ENCODE peak calls at places on chromosomes 12 and 14, in ten cellular contexts. One of them, this sample, is unnamed.

GRCh38 chr12:84313326-84313675 is 599.3 kb downstream of the SLC6A15 start:
- DNase-seq in CD8-positive, alpha-beta memory T cell: no peak
- DNase-seq in non-pigmented ciliary epithelial cell: no peak
- DNase-seq in MV-4-11: no peak
- DNase-seq in foreskin melanocyte: no peak
- DNase-seq in osteoblast: no peak
- DNase-seq in HT1080: no peak
- DNase-seq in activated effector memory CD4-positive, alpha-beta T cell treated with Interleukin-2 at 50 U/mL for 16 hours: no peak
- DNase-seq in BE2C: no peak
- DNase-seq in HFFc6: no peak
- DNase-seq in this sample: no peak

GRCh38 chr12:19239046-19239445 is 109.5 kb downstream of the PLEKHA5 start:
- DNase-seq in BE2C: no peak
- DNase-seq in non-pigmented ciliary epithelial cell: no peak
- DNase-seq in CD8-positive, alpha-beta memory T cell: no peak
- DNase-seq in HFFc6: no peak
- DNase-seq in HT1080: no peak
- DNase-seq in osteoblast: no peak
- DNase-seq in foreskin melanocyte: no peak
- DNase-seq in MV-4-11: no peak
- DNase-seq in activated effector memory CD4-positive, alpha-beta T cell treated with Interleukin-2 at 50 U/mL for 16 hours: no peak
- DNase-seq in this sample: no peak

GRCh38 chr14:94571950-94572349 is 9.3 kb upstream of the SERPINA5 start:
- DNase-seq in HT1080: peak; percentile 30
- DNase-seq in non-pigmented ciliary epithelial cell: no peak
- DNase-seq in HFFc6: no peak
- DNase-seq in foreskin melanocyte: no peak
- DNase-seq in activated effector memory CD4-positive, alpha-beta T cell treated with Interleukin-2 at 50 U/mL for 16 hours: no peak
- DNase-seq in osteoblast: peak; percentile 89
- DNase-seq in MV-4-11: no peak
- DNase-seq in CD8-positive, alpha-beta memory T cell: no peak
- DNase-seq in BE2C: no peak
- DNase-seq in this sample: peak; percentile 23

GRCh38 chr12:122126713-122127597 is 47.1 kb downstream of the IL31 start:
- DNase-seq in HT1080: peak; percentile 35
- DNase-seq in CD8-positive, alpha-beta memory T cell: no peak
- DNase-seq in foreskin melanocyte: peak; percentile 44
- DNase-seq in osteoblast: peak; percentile 55
- DNase-seq in BE2C: peak; percentile 66
- DNase-seq in MV-4-11: no peak
- DNase-seq in HFFc6: no peak
- DNase-seq in activated effector memory CD4-positive, alpha-beta T cell treated with Interleukin-2 at 50 U/mL for 16 hours: no peak
- DNase-seq in non-pigmented ciliary epithelial cell: no peak
- DNase-seq in this sample: no peak

GRCh38 chr12:59570134-59570533 is 25.7 kb upstream of the SLC16A7 start:
- DNase-seq in activated effector memory CD4-positive, alpha-beta T cell treated with Interleukin-2 at 50 U/mL for 16 hours: no peak
- DNase-seq in HT1080: peak; percentile 79
- DNase-seq in HFFc6: peak; percentile 50
- DNase-seq in CD8-positive, alpha-beta memory T cell: no peak
- DNase-seq in MV-4-11: no peak
- DNase-seq in BE2C: no peak
- DNase-seq in non-pigmented ciliary epithelial cell: peak; percentile 41
- DNase-seq in foreskin melanocyte: no peak
- DNase-seq in osteoblast: no peak
- DNase-seq in this sample: peak; percentile 30

GRCh38 chr14:104968541-104969401 is 9.4 kb downstream of the AHNAK2 start:
- DNase-seq in CD8-positive, alpha-beta memory T cell: no peak
- DNase-seq in osteoblast: peak; percentile 94
- DNase-seq in HT1080: no peak
- DNase-seq in HFFc6: peak; percentile 24
- DNase-seq in non-pigmented ciliary epithelial cell: no peak
- DNase-seq in MV-4-11: no peak
- DNase-seq in foreskin melanocyte: no peak
- DNase-seq in BE2C: peak; percentile 57
- DNase-seq in activated effector memory CD4-positive, alpha-beta T cell treated with Interleukin-2 at 50 U/mL for 16 hours: no peak
- DNase-seq in this sample: no peak

GRCh38 chr12:123614531-123614930 is 12.6 kb downstream of the DDX55 start:
- DNase-seq in foreskin melanocyte: peak; percentile 63
- DNase-seq in BE2C: no peak
- DNase-seq in osteoblast: peak; percentile 92
- DNase-seq in HFFc6: peak; percentile 75
- DNase-seq in non-pigmented ciliary epithelial cell: no peak
- DNase-seq in MV-4-11: no peak
- DNase-seq in HT1080: peak; percentile 13
- DNase-seq in CD8-positive, alpha-beta memory T cell: no peak
- DNase-seq in activated effector memory CD4-positive, alpha-beta T cell treated with Interleukin-2 at 50 U/mL for 16 hours: no peak
- DNase-seq in this sample: peak; percentile 32

GRCh38 chr12:126069549-126070165 is 1004.4 kb downstream of the AACS start:
- DNase-seq in MV-4-11: peak; percentile 34
- DNase-seq in activated effector memory CD4-positive, alpha-beta T cell treated with Interleukin-2 at 50 U/mL for 16 hours: no peak
- DNase-seq in foreskin melanocyte: peak; percentile 27
- DNase-seq in BE2C: peak; percentile 61
- DNase-seq in HFFc6: peak; percentile 38
- DNase-seq in HT1080: peak; percentile 67
- DNase-seq in CD8-positive, alpha-beta memory T cell: no peak
- DNase-seq in non-pigmented ciliary epithelial cell: peak; percentile 11
- DNase-seq in osteoblast: no peak
- DNase-seq in this sample: peak; percentile 13

GRCh38 chr12:77299910-77300772 is 234.8 kb upstream of the E2F7 start:
- DNase-seq in HT1080: peak; percentile 81
- DNase-seq in BE2C: no peak
- DNase-seq in CD8-positive, alpha-beta memory T cell: no peak
- DNase-seq in non-pigmented ciliary epithelial cell: peak; percentile 56
- DNase-seq in activated effector memory CD4-positive, alpha-beta T cell treated with Interleukin-2 at 50 U/mL for 16 hours: no peak
- DNase-seq in HFFc6: peak; percentile 60
- DNase-seq in foreskin melanocyte: peak; percentile 76
- DNase-seq in MV-4-11: no peak
- DNase-seq in osteoblast: peak; percentile 74
- DNase-seq in this sample: peak; percentile 87

GRCh38 chr14:42095155-42095554 is 488.5 kb downstream of the LRFN5 start:
- DNase-seq in HFFc6: no peak
- DNase-seq in non-pigmented ciliary epithelial cell: no peak
- DNase-seq in foreskin melanocyte: no peak
- DNase-seq in osteoblast: no peak
- DNase-seq in HT1080: no peak
- DNase-seq in activated effector memory CD4-positive, alpha-beta T cell treated with Interleukin-2 at 50 U/mL for 16 hours: no peak
- DNase-seq in CD8-positive, alpha-beta memory T cell: no peak
- DNase-seq in MV-4-11: no peak
- DNase-seq in BE2C: no peak
- DNase-seq in this sample: no peak

GRCh38 chr12:11949738-11950403 is 120.9 kb upstream of the BCL2L14 start:
- DNase-seq in foreskin melanocyte: no peak
- DNase-seq in HFFc6: no peak
- DNase-seq in BE2C: no peak
- DNase-seq in osteoblast: no peak
- DNase-seq in activated effector memory CD4-positive, alpha-beta T cell treated with Interleukin-2 at 50 U/mL for 16 hours: no peak
- DNase-seq in MV-4-11: no peak
- DNase-seq in CD8-positive, alpha-beta memory T cell: no peak
- DNase-seq in HT1080: no peak
- DNase-seq in non-pigmented ciliary epithelial cell: no peak
- DNase-seq in this sample: no peak

GRCh38 chr12:3119192-3119744 is 42.1 kb downstream of the TSPAN9 start:
- DNase-seq in CD8-positive, alpha-beta memory T cell: no peak
- DNase-seq in HFFc6: no peak
- DNase-seq in foreskin melanocyte: no peak
- DNase-seq in BE2C: no peak
- DNase-seq in MV-4-11: no peak
- DNase-seq in osteoblast: peak; percentile 68
- DNase-seq in HT1080: no peak
- DNase-seq in activated effector memory CD4-positive, alpha-beta T cell treated with Interleukin-2 at 50 U/mL for 16 hours: no peak
- DNase-seq in non-pigmented ciliary epithelial cell: no peak
- DNase-seq in this sample: no peak

GRCh38 chr12:121637231-121637914 is 11.0 kb downstream of the ORAI1 start:
- DNase-seq in HT1080: no peak
- DNase-seq in MV-4-11: peak; percentile 17
- DNase-seq in non-pigmented ciliary epithelial cell: no peak
- DNase-seq in CD8-positive, alpha-beta memory T cell: peak; percentile 65
- DNase-seq in osteoblast: peak; percentile 88
- DNase-seq in HFFc6: no peak
- DNase-seq in activated effector memory CD4-positive, alpha-beta T cell treated with Interleukin-2 at 50 U/mL for 16 hours: peak; percentile 42
- DNase-seq in foreskin melanocyte: no peak
- DNase-seq in BE2C: no peak
- DNase-seq in this sample: no peak

GRCh38 chr12:45674583-45674982 is 54.9 kb upstream of the ARID2 start:
- DNase-seq in MV-4-11: no peak
- DNase-seq in non-pigmented ciliary epithelial cell: peak; percentile 76
- DNase-seq in activated effector memory CD4-positive, alpha-beta T cell treated with Interleukin-2 at 50 U/mL for 16 hours: no peak
- DNase-seq in HFFc6: peak; percentile 82
- DNase-seq in foreskin melanocyte: no peak
- DNase-seq in BE2C: no peak
- DNase-seq in osteoblast: peak; percentile 57
- DNase-seq in CD8-positive, alpha-beta memory T cell: no peak
- DNase-seq in HT1080: peak; percentile 85
- DNase-seq in this sample: peak; percentile 94

GRCh38 chr14:98822917-98823316 is 449.1 kb downstream of the BCL11B start:
- DNase-seq in HT1080: no peak
- DNase-seq in activated effector memory CD4-positive, alpha-beta T cell treated with Interleukin-2 at 50 U/mL for 16 hours: no peak
- DNase-seq in CD8-positive, alpha-beta memory T cell: no peak
- DNase-seq in foreskin melanocyte: no peak
- DNase-seq in MV-4-11: no peak
- DNase-seq in BE2C: no peak
- DNase-seq in osteoblast: no peak
- DNase-seq in non-pigmented ciliary epithelial cell: no peak
- DNase-seq in HFFc6: no peak
- DNase-seq in this sample: no peak

GRCh38 chr12:114241973-114242434 is 163.9 kb downstream of the TBX5 start:
- DNase-seq in foreskin melanocyte: no peak
- DNase-seq in non-pigmented ciliary epithelial cell: no peak
- DNase-seq in HT1080: peak; percentile 90
- DNase-seq in MV-4-11: no peak
- DNase-seq in BE2C: peak; percentile 86
- DNase-seq in osteoblast: no peak
- DNase-seq in activated effector memory CD4-positive, alpha-beta T cell treated with Interleukin-2 at 50 U/mL for 16 hours: no peak
- DNase-seq in CD8-positive, alpha-beta memory T cell: no peak
- DNase-seq in HFFc6: no peak
- DNase-seq in this sample: no peak

GRCh38 chr12:6333566-6333965 is 8.3 kb downstream of the TNFRSF1A start:
- DNase-seq in CD8-positive, alpha-beta memory T cell: peak; percentile 49
- DNase-seq in HT1080: peak; percentile 91
- DNase-seq in non-pigmented ciliary epithelial cell: peak; percentile 76
- DNase-seq in activated effector memory CD4-positive, alpha-beta T cell treated with Interleukin-2 at 50 U/mL for 16 hours: no peak
- DNase-seq in HFFc6: peak; percentile 94
- DNase-seq in BE2C: no peak
- DNase-seq in MV-4-11: no peak
- DNase-seq in osteoblast: peak; percentile 96
- DNase-seq in foreskin melanocyte: no peak
- DNase-seq in this sample: peak; percentile 90

This sample was measured in IMR-90.